ENCODE peak calls at places on chromosomes 2 and 18, in seven cellular contexts. Z, M, P, G, R, F and B are unnamed samples.

GRCh38 chr2:5365871-5366461 is 326.2 kb upstream of the SOX11 start:
- DNase-seq in P (no peak), R (peak), G (no peak), M (peak), F (peak), Z (peak), B (no peak)

GRCh38 chr2:162006326-162006725 is 67.7 kb downstream of the DPP4 start:
- DNase-seq in F (no peak), Z (no peak), G (no peak), M (no peak), P (no peak), R (no peak), B (no peak)

GRCh38 chr2:192000196-192000990 is 153.5 kb upstream of the CAVIN2 start:
- DNase-seq in F (no peak), R (no peak), P (no peak), M (no peak), G (no peak), Z (no peak), B (no peak)

GRCh38 chr2:218805627-218806026 is 23.7 kb downstream of the CYP27A1 start:
- DNase-seq in F (no peak), P (no peak), Z (no peak), G (no peak), R (no peak), M (no peak), B (no peak)

GRCh38 chr2:203341741-203342310 is 13.6 kb downstream of the ABI2 start:
- DNase-seq in P (no peak), F (no peak), G (no peak), M (no peak), R (no peak), Z (no peak), B (no peak)

GRCh38 chr18:23627964-23628363 is 34.7 kb downstream of the ANKRD29 start:
- DNase-seq in G (no peak), R (no peak), M (no peak), P (no peak), F (no peak), Z (no peak), B (no peak)

GRCh38 chr18:44701227-44701626 is 20.5 kb downstream of the SETBP1 start:
- DNase-seq in P (no peak), G (no peak), M (no peak), F (no peak), Z (no peak), R (no peak), B (no peak)

GRCh38 chr2:189541591-189541990 is 39.0 kb downstream of the SLC40A1 start:
- DNase-seq in P (no peak), Z (no peak), F (no peak), M (no peak), G (no peak), R (no peak), B (no peak)

GRCh38 chr2:239137165-239137889 is 263.5 kb downstream of the HDAC4 start:
- DNase-seq in M (no peak), F (no peak), Z (no peak), P (no peak), G (no peak), R (no peak), B (no peak)

GRCh38 chr2:25251032-25251460 is 82.7 kb upstream of the POMC start:
- DNase-seq in M (no peak), F (no peak), G (no peak), Z (no peak), R (no peak), P (no peak), B (no peak)

GRCh38 chr2:162233197-162233596 is 10.0 kb downstream of the FAP start:
- DNase-seq in M (no peak), F (no peak), P (no peak), R (no peak), G (no peak), Z (no peak), B (peak)

GRCh38 chr2:50315366-50315765 is 716.6 kb downstream of the NRXN1 start:
- DNase-seq in F (no peak), Z (no peak), P (no peak), R (no peak), G (no peak), M (no peak), B (no peak)

GRCh38 chr18:67634631-67635338 is 118.3 kb upstream of the DSEL start:
- DNase-seq in Z (no peak), G (no peak), F (no peak), R (no peak), M (peak), P (no peak), B (no peak)

GRCh38 chr18:41922171-41922570 is 32.9 kb upstream of the PIK3C3 start:
- DNase-seq in F (no peak), P (no peak), M (no peak), Z (no peak), R (no peak), G (no peak), B (no peak)

GRCh38 chr2:68225119-68225632 is 27.2 kb downstream of the PPP3R1 start:
- DNase-seq in F (no peak), P (peak), M (peak), R (peak), G (peak), Z (no peak), B (no peak)

GRCh38 chr2:241260911-241261310 is 54.6 kb downstream of the HDLBP start:
- DNase-seq in F (no peak), M (no peak), Z (no peak), G (no peak), P (no peak), R (no peak), B (no peak)

GRCh38 chr18:48942554-48943261 is 8.1 kb downstream of the SMAD7 start:
- DNase-seq in M (peak), P (no peak), Z (no peak), G (no peak), F (no peak), R (peak), B (peak)

GRCh38 chr2:203751886-203752285 is 45.4 kb downstream of the CD28 start:
- DNase-seq in G (no peak), F (no peak), P (no peak), R (no peak), M (no peak), Z (no peak), B (no peak)

GRCh38 chr2:47738331-47738730 is 44.6 kb upstream of the MSH6 start:
- DNase-seq in P (no peak), M (no peak), Z (no peak), G (no peak), F (no peak), R (no peak), B (no peak)

GRCh38 chr18:56926740-56927139 is 220.1 kb upstream of the BOD1L2 start:
- DNase-seq in G (no peak), F (no peak), P (no peak), M (no peak), Z (no peak), R (no peak), B (no peak)

GRCh38 chr2:206800501-206801416 is 35.4 kb downstream of the FASTKD2 start:
- DNase-seq in F (peak), R (peak), P (no peak), G (peak), M (peak), Z (peak), B (no peak)

GRCh38 chr2:120930236-120930635 is 194.6 kb downstream of the GLI2 start:
- DNase-seq in P (no peak), M (no peak), R (no peak), Z (no peak), G (no peak), F (no peak), B (no peak)
- H3K27ac ChIP-seq in P (no peak), M (no peak), R (peak), Z (no peak), G (no peak), F (no peak), B (no peak)

GRCh38 chr2:224219781-224220180 is 180.7 kb upstream of the SERPINE2 start:
- DNase-seq in R (no peak), M (no peak), F (no peak), Z (no peak), G (no peak), P (no peak), B (no peak)

GRCh38 chr2:224222976-224223375 is 178.9 kb downstream of the FAM124B start:
- DNase-seq in R (no peak), G (no peak), M (no peak), P (no peak), F (no peak), Z (no peak), B (no peak)

GRCh38 chr2:224222320-224222719 is 179.6 kb downstream of the FAM124B start:
- DNase-seq in R (peak), P (no peak), F (no peak), Z (no peak), G (no peak), M (peak), B (no peak)

GRCh38 chr2:224220581-224221255 is 181.2 kb downstream of the FAM124B start:
- DNase-seq in G (no peak), M (no peak), F (no peak), R (peak), Z (no peak), P (no peak), B (no peak)

GRCh38 chr2:224221455-224221913 is 180.4 kb downstream of the FAM124B start:
- DNase-seq in Z (no peak), F (no peak), P (no peak), M (peak), R (peak), G (no peak), B (peak)
- H3K27ac ChIP-seq in Z (no peak), F (no peak), P (no peak), M (no peak), R (peak), G (no peak), B (peak)

GRCh38 chr2:11997142-11997541 is 250.7 kb downstream of the LPIN1 start:
- DNase-seq in P (no peak), R (no peak), Z (no peak), M (no peak), G (no peak), F (no peak), B (no peak)

GRCh38 chr2:11998626-11999378 is 252.4 kb downstream of the LPIN1 start:
- DNase-seq in M (no peak), F (no peak), G (no peak), R (no peak), P (no peak), Z (no peak), B (no peak)

GRCh38 chr2:11995381-11995947 is 249.0 kb downstream of the LPIN1 start:
- DNase-seq in P (no peak), F (no peak), Z (no peak), G (no peak), M (no peak), R (no peak), B (no peak)

GRCh38 chr2:11996618-11997017 is 250.2 kb downstream of the LPIN1 start:
- DNase-seq in P (no peak), G (no peak), M (no peak), F (no peak), R (no peak), Z (no peak), B (no peak)

DNA sequence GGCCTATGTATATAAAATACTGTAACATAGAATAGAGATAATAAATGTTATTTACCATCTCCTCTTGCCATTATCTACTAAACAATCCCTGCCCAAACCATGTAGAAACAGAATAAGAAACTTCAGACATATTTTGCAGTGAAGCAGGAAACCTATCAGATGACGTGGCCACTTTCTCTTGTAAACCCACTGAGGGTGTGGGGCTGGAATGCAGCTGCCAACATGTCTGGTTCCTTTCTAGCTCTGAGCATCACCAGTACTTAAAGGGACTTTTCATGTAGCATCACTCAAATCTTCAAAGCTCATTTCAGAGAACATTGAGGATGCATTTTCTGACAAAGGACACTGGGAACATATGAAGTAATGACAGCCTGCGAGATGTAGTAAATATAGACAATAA is 251.8 kb downstream of the LPIN1 start:
- DNase-seq in R (no peak), Z (no peak), F (no peak), G (no peak), P (no peak), M (no peak), B (no peak)
- H3K27ac ChIP-seq in R (no peak), Z (no peak), F (no peak), G (no peak), P (no peak), M (no peak), B (no peak)

GRCh38 chr2:42064417-42064942 is 16.7 kb downstream of the PKDCC start:
- DNase-seq in G (no peak), F (no peak), M (no peak), Z (no peak), R (peak), P (no peak), B (no peak)

GRCh38 chr2:42060718-42061619 is 13.1 kb downstream of the PKDCC start:
- DNase-seq in F (peak), G (no peak), P (no peak), Z (no peak), M (no peak), R (no peak), B (no peak)

GRCh38 chr2:42061839-42062238 is 14.0 kb downstream of the PKDCC start:
- DNase-seq in P (no peak), G (no peak), Z (no peak), F (no peak), R (no peak), M (no peak), B (no peak)

GRCh38 chr2:42060028-42060427 is 12.2 kb downstream of the PKDCC start:
- DNase-seq in R (no peak), Z (no peak), P (no peak), G (no peak), M (no peak), F (no peak), B (no peak)

GRCh38 chr2:42063383-42064171 is 15.8 kb downstream of the PKDCC start:
- DNase-seq in P (no peak), R (peak), Z (no peak), M (peak), G (no peak), F (no peak), B (no peak)
- H3K27ac ChIP-seq in P (no peak), R (peak), Z (no peak), M (peak), G (no peak), F (no peak), B (no peak)

GRCh38 chr2:54876764-54877163 is 153.3 kb downstream of the EML6 start:
- DNase-seq in G (no peak), R (no peak), Z (no peak), M (no peak), P (no peak), F (no peak), B (no peak)
- H3K27ac ChIP-seq in G (no peak), R (no peak), Z (no peak), M (no peak), P (no peak), F (no peak), B (no peak)

DNA sequence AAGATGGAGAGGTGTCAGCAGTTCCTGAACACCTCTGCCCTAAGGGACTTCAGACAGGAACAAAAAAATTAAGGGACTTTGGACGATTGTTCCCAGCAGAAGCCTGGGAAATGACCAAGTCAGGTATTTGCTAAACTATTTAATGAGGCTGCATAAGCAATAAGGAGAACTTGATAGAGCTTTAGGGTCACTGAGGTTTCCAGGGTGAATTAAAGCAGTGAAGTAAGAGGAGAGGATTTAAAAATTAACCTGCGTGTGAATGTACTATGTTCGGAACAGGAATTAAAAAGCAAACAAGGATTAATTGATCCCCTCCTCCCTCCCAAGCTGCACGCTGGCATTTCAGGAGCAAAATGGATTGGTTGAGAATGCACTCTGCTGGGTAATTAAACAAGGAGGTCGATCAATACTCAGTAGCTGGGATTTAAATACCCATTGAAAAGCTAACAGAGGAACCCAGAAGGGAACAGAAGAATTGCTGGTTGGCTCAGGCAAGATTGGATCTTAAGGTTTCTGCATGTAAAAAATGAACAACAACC is 157.2 kb downstream of the RNF152 start:
- DNase-seq in P (no peak), G (no peak), R (no peak), F (no peak), Z (no peak), M (no peak), B (no peak)
- H3K27ac ChIP-seq in P (no peak), G (no peak), R (no peak), F (no peak), Z (no peak), M (no peak), B (no peak)

GRCh38 chr2:75518638-75519465 is 41.9 kb downstream of the EVA1A start:
- DNase-seq in R (no peak), F (no peak), Z (no peak), G (no peak), M (no peak), P (no peak), B (no peak)
- H3K27ac ChIP-seq in R (no peak), F (no peak), Z (no peak), G (no peak), M (no peak), P (no peak), B (no peak)

GRCh38 chr2:18620867-18621266 is 31.5 kb upstream of the NT5C1B start:
- DNase-seq in F (no peak), M (no peak), Z (no peak), G (no peak), P (no peak), R (no peak), B (no peak)
- H3K27ac ChIP-seq in F (no peak), M (no peak), Z (no peak), G (no peak), P (no peak), R (no peak), B (no peak)

GRCh38 chr2:27762951-27763906 is 8.3 kb upstream of the MRPL33 start:
- DNase-seq in F (no peak), P (no peak), M (no peak), G (no peak), Z (no peak), R (no peak), B (no peak)
- H3K27ac ChIP-seq in F (no peak), P (no peak), M (no peak), G (no peak), Z (no peak), R (peak), B (peak)

GRCh38 chr2:64781991-64782390 is 128.3 kb upstream of the SERTAD2 start:
- DNase-seq in F (no peak), P (no peak), M (no peak), R (no peak), Z (no peak), G (no peak), B (no peak)
- H3K27ac ChIP-seq in F (no peak), P (no peak), M (no peak), R (no peak), Z (no peak), G (no peak), B (no peak)